ENCODE peak calls at places on chromosomes 1 and 21, in seven cellular contexts. One of them, this sample, is unnamed.

GRCh38 chr1:175080030-175080429 is 12.4 kb downstream of the TNN start:
- DNase-seq in EL: no peak
- DNase-seq in T follicular helper cell: no peak
- DNase-seq in pulmonary artery endothelial cell: no peak
- DNase-seq in H4: no peak
- DNase-seq in GM13976: no peak
- DNase-seq in NCI-H345: no peak
- DNase-seq in this sample: no peak

GRCh38 chr1:46039571-46040052 is 92.8 kb downstream of the PIK3R3 start:
- DNase-seq in EL: no peak
- DNase-seq in T follicular helper cell: no peak
- DNase-seq in pulmonary artery endothelial cell: peak
- DNase-seq in H4: no peak
- DNase-seq in GM13976: no peak
- DNase-seq in NCI-H345: no peak
- DNase-seq in this sample: no peak

GRCh38 chr1:151713044-151713443 is 3.6 kb downstream of the CELF3 start:
- DNase-seq in EL: no peak
- DNase-seq in T follicular helper cell: no peak
- DNase-seq in pulmonary artery endothelial cell: no peak
- DNase-seq in H4: no peak
- DNase-seq in GM13976: no peak
- DNase-seq in NCI-H345: no peak
- DNase-seq in this sample: no peak

GRCh38 chr1:182889997-182890396 is 50.9 kb downstream of the DHX9 start:
- DNase-seq in EL: no peak
- DNase-seq in T follicular helper cell: no peak
- DNase-seq in pulmonary artery endothelial cell: no peak
- DNase-seq in H4: no peak
- DNase-seq in GM13976: no peak
- DNase-seq in NCI-H345: no peak
- DNase-seq in this sample: peak

GRCh38 chr1:185156321-185156853 is 366 bp downstream of the TRMT1L start:
- DNase-seq in EL: no peak
- DNase-seq in T follicular helper cell: no peak
- DNase-seq in pulmonary artery endothelial cell: no peak
- DNase-seq in H4: no peak
- DNase-seq in GM13976: no peak
- DNase-seq in NCI-H345: no peak
- DNase-seq in this sample: no peak

GRCh38 chr1:6245869-6246496 is 2.0 kb downstream of the HES3 start:
- DNase-seq in EL: no peak
- DNase-seq in T follicular helper cell: no peak
- DNase-seq in pulmonary artery endothelial cell: no peak
- DNase-seq in H4: no peak
- DNase-seq in GM13976: peak
- DNase-seq in NCI-H345: peak
- DNase-seq in this sample: peak

GRCh38 chr1:207669469-207670111 is 24.7 kb downstream of the CR1L start:
- DNase-seq in EL: no peak
- DNase-seq in T follicular helper cell: no peak
- DNase-seq in pulmonary artery endothelial cell: no peak
- DNase-seq in H4: no peak
- DNase-seq in GM13976: no peak
- DNase-seq in NCI-H345: no peak
- DNase-seq in this sample: no peak

GRCh38 chr1:47407481-47407880 is 8.6 kb upstream of the FOXE3 start:
- DNase-seq in EL: peak
- DNase-seq in T follicular helper cell: no peak
- DNase-seq in pulmonary artery endothelial cell: no peak
- DNase-seq in H4: no peak
- DNase-seq in GM13976: no peak
- DNase-seq in NCI-H345: no peak
- DNase-seq in this sample: no peak

GRCh38 chr1:201503397-201504176 is 3.3 kb downstream of the CSRP1 start:
- DNase-seq in EL: peak
- DNase-seq in T follicular helper cell: no peak
- DNase-seq in pulmonary artery endothelial cell: peak
- DNase-seq in H4: peak
- DNase-seq in GM13976: no peak
- DNase-seq in NCI-H345: peak
- DNase-seq in this sample: no peak

GRCh38 chr1:41363632-41364320 is 2.5 kb downstream of the FOXO6 start:
- DNase-seq in EL: no peak
- DNase-seq in T follicular helper cell: no peak
- DNase-seq in pulmonary artery endothelial cell: no peak
- DNase-seq in H4: no peak
- DNase-seq in GM13976: no peak
- DNase-seq in NCI-H345: no peak
- DNase-seq in this sample: no peak

GRCh38 chr1:241648159-241648558 is 3.9 kb upstream of the WDR64 start:
- DNase-seq in EL: no peak
- DNase-seq in T follicular helper cell: no peak
- DNase-seq in pulmonary artery endothelial cell: no peak
- DNase-seq in H4: no peak
- DNase-seq in GM13976: no peak
- DNase-seq in NCI-H345: no peak
- DNase-seq in this sample: no peak

GRCh38 chr1:30789388-30790255 is 32.0 kb upstream of the LAPTM5 start:
- DNase-seq in EL: no peak
- DNase-seq in T follicular helper cell: no peak
- DNase-seq in pulmonary artery endothelial cell: no peak
- DNase-seq in H4: no peak
- DNase-seq in GM13976: no peak
- DNase-seq in NCI-H345: no peak
- DNase-seq in this sample: no peak

GRCh38 chr1:24277420-24278169 is 41.6 kb upstream of the GRHL3 start:
- DNase-seq in EL: peak
- DNase-seq in T follicular helper cell: no peak
- DNase-seq in pulmonary artery endothelial cell: no peak
- DNase-seq in H4: no peak
- DNase-seq in GM13976: peak
- DNase-seq in NCI-H345: no peak
- DNase-seq in this sample: no peak

GRCh38 chr1:236869911-236870310 is 74.8 kb downstream of the MTR start:
- DNase-seq in EL: no peak
- DNase-seq in T follicular helper cell: no peak
- DNase-seq in pulmonary artery endothelial cell: no peak
- DNase-seq in H4: no peak
- DNase-seq in GM13976: no peak
- DNase-seq in NCI-H345: no peak
- DNase-seq in this sample: no peak

GRCh38 chr1:213136190-213136917 is 85.3 kb downstream of the RPS6KC1 start:
- DNase-seq in EL: no peak
- DNase-seq in T follicular helper cell: no peak
- DNase-seq in pulmonary artery endothelial cell: no peak
- DNase-seq in H4: no peak
- DNase-seq in GM13976: no peak
- DNase-seq in NCI-H345: no peak
- DNase-seq in this sample: no peak

GRCh38 chr1:182939413-182939812 is 13.6 kb downstream of the SHCBP1L start:
- DNase-seq in EL: no peak
- DNase-seq in T follicular helper cell: no peak
- DNase-seq in pulmonary artery endothelial cell: no peak
- DNase-seq in H4: no peak
- DNase-seq in GM13976: no peak
- DNase-seq in NCI-H345: no peak
- DNase-seq in this sample: no peak

GRCh38 chr21:45383111-45383614 is 21.8 kb upstream of the COL18A1 start:
- DNase-seq in EL: no peak
- DNase-seq in T follicular helper cell: no peak
- DNase-seq in pulmonary artery endothelial cell: no peak
- DNase-seq in H4: no peak
- DNase-seq in GM13976: no peak
- DNase-seq in NCI-H345: no peak
- DNase-seq in this sample: no peak

GRCh38 chr1:178266619-178267066 is 172.7 kb downstream of the RASAL2 start:
- DNase-seq in EL: no peak
- DNase-seq in T follicular helper cell: no peak
- DNase-seq in pulmonary artery endothelial cell: no peak
- DNase-seq in H4: no peak
- DNase-seq in GM13976: no peak
- DNase-seq in NCI-H345: no peak
- DNase-seq in this sample: no peak

GRCh38 chr1:39996396-39997004 is 41.6 kb downstream of the MFSD2A start:
- DNase-seq in EL: peak
- DNase-seq in T follicular helper cell: no peak
- DNase-seq in pulmonary artery endothelial cell: no peak
- DNase-seq in H4: no peak
- DNase-seq in GM13976: no peak
- DNase-seq in NCI-H345: no peak
- DNase-seq in this sample: no peak

GRCh38 chr1:106613861-106614260 is 442.6 kb upstream of the PRMT6 start:
- DNase-seq in EL: no peak
- DNase-seq in T follicular helper cell: no peak
- DNase-seq in pulmonary artery endothelial cell: no peak
- DNase-seq in H4: no peak
- DNase-seq in GM13976: no peak
- DNase-seq in NCI-H345: no peak
- DNase-seq in this sample: no peak

GRCh38 chr21:34065015-34065414 is 8.4 kb upstream of the MRPS6 start:
- DNase-seq in EL: peak
- DNase-seq in T follicular helper cell: no peak
- DNase-seq in pulmonary artery endothelial cell: no peak
- DNase-seq in H4: no peak
- DNase-seq in GM13976: no peak
- DNase-seq in NCI-H345: no peak
- DNase-seq in this sample: no peak

GRCh38 chr1:935751-936231 is 12.1 kb downstream of the SAMD11 start:
- DNase-seq in EL: no peak
- DNase-seq in T follicular helper cell: no peak
- DNase-seq in pulmonary artery endothelial cell: no peak
- DNase-seq in H4: no peak
- DNase-seq in GM13976: no peak
- DNase-seq in NCI-H345: peak
- DNase-seq in this sample: no peak

GRCh38 chr1:48552420-48552819 is 80.4 kb upstream of the SPATA6 start:
- DNase-seq in EL: no peak
- DNase-seq in T follicular helper cell: no peak
- DNase-seq in pulmonary artery endothelial cell: no peak
- DNase-seq in H4: no peak
- DNase-seq in GM13976: no peak
- DNase-seq in NCI-H345: peak
- DNase-seq in this sample: no peak

GRCh38 chr1:43881415-43881814 is 52.2 kb upstream of the ARTN start:
- DNase-seq in EL: no peak
- DNase-seq in T follicular helper cell: no peak
- DNase-seq in pulmonary artery endothelial cell: no peak
- DNase-seq in H4: no peak
- DNase-seq in GM13976: no peak
- DNase-seq in NCI-H345: no peak
- DNase-seq in this sample: no peak

This sample was measured in activated CD8-positive, alpha-beta T cell treated with anti-CD3 and anti-CD28 coated beads, Interleukin-2, amount 10 ng/mL, durations not matched to agents 7 days and 5 days.